ENCODE peak calls at places on chromosomes 16 and 17, in five cellular contexts. R is HFFc6; G is activated naive CD8-positive, alpha-beta T cell treated with anti-CD3 and anti-CD28 coated beads, Interleukin-2, amount 50 U/mL, for 16 hours; H is stimulated activated CD4-positive, alpha-beta T cell treated with anti-CD3 and anti-CD28 coated beads, Interleukin-2, amount 100 ng/mL, for 48 hours; W is NCI-H1092 treated with DMSO at 0.1 percent for 48 hours. X is an unnamed sample.

GRCh38 chr17:35666070-35666469 is 65.4 kb upstream of the RASL10B start:
- DNase-seq in R (no peak), G (no peak), H (no peak), W (no peak), X (no peak)

GRCh38 chr17:67365762-67366192 is 600 bp downstream of the PSMD12 start:
- DNase-seq in R (peak), G (no peak), H (no peak), W (no peak), X (peak)

GRCh38 chr16:67030221-67030962 is 1.4 kb downstream of the CBFB start:
- DNase-seq in R (no peak), G (no peak), H (no peak), W (no peak), X (no peak)

GRCh38 chr17:32267690-32268205 is 2.1 kb downstream of the RHBDL3 start:
- DNase-seq in R (no peak), G (no peak), H (no peak), W (no peak), X (no peak)

GRCh38 chr17:50210249-50211225 is 9.1 kb upstream of the COL1A1 start:
- DNase-seq in R (peak), G (no peak), H (no peak), W (no peak), X (no peak)

GRCh38 chr16:49600541-49600940 is 226.9 kb downstream of the C16orf78 start:
- DNase-seq in R (no peak), G (no peak), H (no peak), W (no peak), X (no peak)

GRCh38 chr16:71426880-71427615 is 14.8 kb downstream of the TLE7 start:
- DNase-seq in R (no peak), G (no peak), H (no peak), W (no peak), X (peak)

GRCh38 chr17:40522250-40522960 is 21.0 kb upstream of the TNS4 start:
- DNase-seq in R (no peak), G (no peak), H (no peak), W (no peak), X (no peak)

GRCh38 chr17:67662712-67663111 is 55.0 kb upstream of the NOL11 start:
- DNase-seq in R (no peak), G (no peak), H (no peak), W (no peak), X (no peak)

GRCh38 chr16:31064882-31065461 is 9.1 kb downstream of the ZNF668 start:
- DNase-seq in R (peak), G (no peak), H (no peak), W (no peak), X (no peak)

GRCh38 chr17:58191259-58191896 is 1.1 kb upstream of the EPX start:
- DNase-seq in R (no peak), G (no peak), H (no peak), W (no peak), X (peak)

GRCh38 chr17:65583921-65584603 is 22.6 kb upstream of the AXIN2 start:
- DNase-seq in R (no peak), G (no peak), H (no peak), W (peak), X (no peak)

GRCh38 chr16:49838361-49838638 is 17.6 kb downstream of the ZNF423 start:
- DNase-seq in R (no peak), G (no peak), H (no peak), W (no peak), X (no peak)

GRCh38 chr17:12316021-12316420 is 295.3 kb downstream of the MAP2K4 start:
- DNase-seq in R (no peak), G (no peak), H (no peak), W (no peak), X (no peak)

GRCh38 chr16:84718-85452 is 6.9 kb downstream of the MPG start:
- DNase-seq in R (peak), G (peak), H (peak), W (peak), X (peak)

GRCh38 chr16:5326395-5326794 is 228.8 kb upstream of the EEF2KMT start:
- DNase-seq in R (no peak), G (no peak), H (no peak), W (no peak), X (no peak)

GRCh38 chr16:1160773-1161348 is 8.0 kb downstream of the CACNA1H start:
- DNase-seq in R (no peak), G (no peak), H (no peak), W (no peak), X (no peak)

GRCh38 chr17:73958453-73958852 is 245.0 kb upstream of the RPL38 start:
- DNase-seq in R (no peak), G (no peak), H (no peak), W (no peak), X (no peak)

GRCh38 chr16:10123141-10123540 is 59.1 kb downstream of the GRIN2A start:
- DNase-seq in R (peak), G (no peak), H (no peak), W (no peak), X (no peak)

GRCh38 chr16:24409045-24409444 is 130.3 kb upstream of the RBBP6 start:
- DNase-seq in R (no peak), G (no peak), H (no peak), W (no peak), X (peak)